ENCODE peak calls at places on chromosomes 5 and 9, in six cellular contexts. W is hepatocyte; O is stomach; M is naive thymus-derived CD4-positive, alpha-beta T cell; S is PC-3; F is spleen. D is an unnamed sample.

GRCh38 chr5:98497391-98497790 is 276.1 kb upstream of the RGMB start:
- DNase-seq in W (no peak), O (no peak), M (no peak), S (no peak), F (no peak), D (no peak)

GRCh38 chr9:77018058-77019009 is 1.1 kb upstream of the FOXB2 start:
- DNase-seq in W (no peak), O (no peak), M (no peak), S (no peak), F (no peak), D (peak)

GRCh38 chr9:90979138-90979551 is 177.5 kb downstream of the SYK start:
- DNase-seq in W (no peak), O (no peak), M (no peak), S (peak), F (no peak), D (no peak)

GRCh38 chr5:154445422-154446182 is at the start of gene SAP30L:
- DNase-seq in W (peak), O (peak), M (peak), S (peak), F (peak), D (peak)

GRCh38 chr5:80140496-80140895 is 105.3 kb downstream of the THBS4 start:
- DNase-seq in W (no peak), O (no peak), M (no peak), S (no peak), F (no peak), D (no peak)

GRCh38 chr5:120151825-120152224 is 312.3 kb upstream of the PRR16 start:
- DNase-seq in W (peak), O (no peak), M (no peak), S (no peak), F (no peak), D (no peak)

GRCh38 chr5:15031180-15031579 is 159.6 kb upstream of the ANKH start:
- DNase-seq in W (no peak), O (no peak), M (no peak), S (no peak), F (no peak), D (no peak)

GRCh38 chr9:17470449-17470848 is 108.4 kb upstream of the SH3GL2 start:
- DNase-seq in W (no peak), O (no peak), M (no peak), S (no peak), F (no peak), D (no peak)

GRCh38 chr5:74862221-74862620 is 4.0 kb downstream of the FAM169A start:
- DNase-seq in W (no peak), O (no peak), M (no peak), S (no peak), F (no peak), D (no peak)

GRCh38 chr5:93294184-93294583 is 286.8 kb downstream of the NR2F1-AS1 start:
- DNase-seq in W (no peak), O (no peak), M (no peak), S (peak), F (no peak), D (peak)

GRCh38 chr5:134289509-134290113 is 63.7 kb upstream of the PPP2CA start:
- DNase-seq in W (peak), O (peak), M (peak), S (peak), F (no peak), D (peak)

GRCh38 chr5:147400836-147401235 is 109.0 kb downstream of the DPYSL3 start:
- DNase-seq in W (no peak), O (no peak), M (no peak), S (no peak), F (no peak), D (no peak)

GRCh38 chr9:27784999-27785713 is 211.9 kb upstream of the C9orf72 start:
- DNase-seq in W (no peak), O (no peak), M (no peak), S (no peak), F (no peak), D (no peak)

GRCh38 chr5:1363160-1363559 is 18.3 kb upstream of the CLPTM1L start:
- DNase-seq in W (no peak), O (no peak), M (no peak), S (no peak), F (peak), D (no peak)
- H3K4me3 ChIP-seq in W (no peak), O (no peak), M (no peak), S (no peak), F (no peak), D (no peak)

GRCh38 chr9:13220837-13221236 is 58.7 kb downstream of the MPDZ start:
- DNase-seq in W (no peak), O (no peak), M (no peak), S (no peak), F (no peak), D (no peak)

GRCh38 chr9:13215791-13216554 is 63.5 kb downstream of the MPDZ start:
- DNase-seq in W (no peak), O (no peak), M (no peak), S (no peak), F (no peak), D (no peak)

GRCh38 chr9:13224366-13224765 is 55.1 kb downstream of the MPDZ start:
- DNase-seq in W (no peak), O (no peak), M (no peak), S (no peak), F (no peak), D (no peak)

DNA sequence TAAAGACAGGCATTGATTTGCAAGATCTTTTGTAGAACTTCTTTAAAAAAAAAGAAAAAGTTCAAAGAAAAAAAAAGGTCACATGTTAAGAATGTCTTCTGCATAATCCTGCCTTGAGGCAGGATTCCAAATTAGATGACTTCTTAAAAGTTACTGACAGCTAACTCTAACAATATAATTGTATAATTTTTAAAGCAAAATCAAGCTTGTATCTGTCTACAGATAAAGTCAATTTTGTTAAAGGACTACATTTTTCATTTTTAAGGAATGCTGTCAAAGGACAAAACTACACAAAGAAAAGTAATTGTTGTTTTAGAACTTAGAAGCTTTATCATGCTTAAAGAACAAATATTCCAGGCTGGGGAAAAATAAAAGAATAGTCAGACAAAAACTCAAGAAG is 57.8 kb downstream of the MPDZ start:
- DNase-seq in W (no peak), O (no peak), M (no peak), S (no peak), F (no peak), D (peak)
- H3K4me3 ChIP-seq in W (no peak), O (no peak), M (no peak), S (no peak), F (no peak), D (no peak)

GRCh38 chr9:83978992-83979811 is 813 bp downstream of the HNRNPK start:
- DNase-seq in W (peak), O (peak), M (peak), S (peak), F (peak), D (peak)

GRCh38 chr9:83972286-83972685 is 7.7 kb downstream of the HNRNPK start:
- DNase-seq in W (no peak), O (no peak), M (no peak), S (no peak), F (no peak), D (no peak)

GRCh38 chr9:83977196-83977595 is 2.8 kb downstream of the HNRNPK start:
- DNase-seq in W (no peak), O (no peak), M (no peak), S (no peak), F (no peak), D (no peak)

GRCh38 chr9:83979812-83980394 is at the start of gene HNRNPK:
- DNase-seq in W (peak), O (peak), M (peak), S (peak), F (peak), D (peak)

GRCh38 chr9:83976372-83976771 is 3.6 kb downstream of the HNRNPK start:
- DNase-seq in W (no peak), O (no peak), M (no peak), S (no peak), F (no peak), D (no peak)
- H3K4me3 ChIP-seq in W (no peak), O (peak), M (no peak), S (no peak), F (no peak), D (peak)

GRCh38 chr9:89885156-89885555 is 280.3 kb downstream of the GADD45G start:
- DNase-seq in W (no peak), O (peak), M (no peak), S (no peak), F (peak), D (no peak)

GRCh38 chr9:89888233-89888632 is 283.4 kb downstream of the GADD45G start:
- DNase-seq in W (no peak), O (no peak), M (no peak), S (no peak), F (no peak), D (no peak)

GRCh38 chr9:89888677-89889076 is 283.9 kb downstream of the GADD45G start:
- DNase-seq in W (no peak), O (peak), M (no peak), S (no peak), F (peak), D (no peak)

GRCh38 chr9:89886281-89886700 is 281.5 kb downstream of the GADD45G start:
- DNase-seq in W (no peak), O (peak), M (no peak), S (no peak), F (peak), D (no peak)

DNA sequence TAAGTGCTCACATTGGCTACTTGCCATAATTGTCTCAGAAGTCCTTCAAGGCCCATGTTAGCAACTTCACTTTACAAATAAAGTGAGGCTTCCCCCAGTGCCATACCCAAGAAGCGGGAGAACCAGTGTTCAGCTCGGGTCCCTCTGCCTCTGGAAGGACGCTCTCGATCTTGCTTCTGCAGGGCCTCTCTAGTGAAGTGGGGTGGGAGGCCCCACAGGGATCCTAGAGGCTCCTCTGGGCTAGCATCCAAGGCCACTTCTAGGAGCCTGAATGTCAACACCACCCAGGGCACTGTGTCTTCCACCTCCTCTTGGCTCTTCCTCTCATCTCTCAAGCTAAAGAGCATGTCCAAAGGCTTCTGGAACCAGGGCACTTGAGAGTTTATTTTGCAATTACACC is 282.5 kb downstream of the GADD45G start:
- DNase-seq in W (no peak), O (peak), M (no peak), S (no peak), F (peak), D (no peak)
- H3K4me3 ChIP-seq in W (no peak), O (no peak), M (no peak), S (no peak), F (no peak), D (no peak)